ENCODE peak calls at places on chromosome 22, in ten cellular contexts. K is IMR-90; O is GM23338; R is GM12865; Z is SK-N-DZ; J is HEK293T; H is nephron progenitor cell; D is activated CD4-positive, alpha-beta T cell treated with anti-CD3 and anti-CD28 coated beads, Interleukin-2, amount 10 ng/mL, durations not matched to agents 7 days and 5 days; Q is stimulated activated CD8-positive, alpha-beta memory T cell treated with anti-CD3 and anti-CD28 coated beads, Interleukin-4, amount 100 ng/mL, for 48 hours; N is kidney. E is an unnamed sample.

GRCh38 chr22:17903564-17904295 is 120.6 kb downstream of the MICAL3 start:
- DNase-seq in K (no peak), J (no peak), D (no peak), O (peak), Q (no peak), R (no peak), H (no peak), N (no peak), Z (no peak), E (peak)

GRCh38 chr22:49291169-49291568 is 536.5 kb downstream of the BRD1 start:
- DNase-seq in N (no peak), O (no peak), J (no peak), K (no peak), R (no peak), Q (no peak), H (no peak), D (no peak), Z (no peak), E (no peak)

GRCh38 chr22:30649430-30650007 is 13.9 kb downstream of the SLC35E4 start:
- DNase-seq in O (no peak), Q (peak), K (peak), H (no peak), R (peak), N (peak), J (no peak), Z (no peak), D (peak), E (no peak)

GRCh38 chr22:19663821-19664325 is 50.4 kb upstream of the SEPTIN5 start:
- DNase-seq in N (peak), R (no peak), O (peak), Q (no peak), J (no peak), K (peak), H (peak), D (no peak), Z (peak), E (peak)

GRCh38 chr22:42280836-42281235 is 10.4 kb upstream of the TCF20 start:
- DNase-seq in R (no peak), Z (no peak), Q (no peak), K (no peak), D (no peak), O (no peak), J (no peak), H (no peak), N (peak), E (no peak)

GRCh38 chr22:33438273-33438672 is 380.1 kb upstream of the SYN3 start:
- DNase-seq in J (no peak), Q (no peak), H (no peak), K (peak), N (no peak), D (no peak), O (no peak), R (peak), Z (no peak), E (no peak)

GRCh38 chr22:38164578-38164953 is 17.1 kb downstream of the PLA2G6 start:
- DNase-seq in D (no peak), N (peak), J (no peak), K (no peak), H (no peak), Z (no peak), R (no peak), Q (no peak), O (no peak), E (no peak)

GRCh38 chr22:26564181-26564580 is 25.8 kb downstream of the TPST2 start:
- DNase-seq in O (no peak), D (no peak), H (no peak), N (peak), K (no peak), Q (no peak), R (no peak), J (no peak), Z (no peak), E (no peak)

GRCh38 chr22:48895341-48895740 is 932.3 kb downstream of the BRD1 start:
- DNase-seq in Q (peak), D (no peak), K (no peak), Z (no peak), O (peak), H (no peak), R (no peak), J (no peak), N (no peak), E (no peak)

GRCh38 chr22:32024791-32025190 is 18.3 kb upstream of the SLC5A1 start:
- DNase-seq in D (no peak), J (no peak), R (no peak), O (no peak), H (no peak), Z (no peak), N (no peak), Q (no peak), K (peak), E (no peak)

GRCh38 chr22:49106136-49106930 is 721.3 kb downstream of the BRD1 start:
- DNase-seq in J (no peak), O (no peak), Q (no peak), H (peak), D (no peak), R (no peak), K (no peak), N (peak), Z (peak), E (peak)

GRCh38 chr22:37185646-37186227 is 2.3 kb downstream of the C1QTNF6 start:
- DNase-seq in R (no peak), J (no peak), D (no peak), Q (no peak), N (peak), H (no peak), K (no peak), Z (no peak), O (no peak), E (no peak)

GRCh38 chr22:38016182-38017078 is 32.1 kb upstream of the SOX10 start:
- DNase-seq in N (no peak), D (no peak), Z (no peak), R (no peak), J (no peak), H (no peak), K (peak), O (peak), Q (no peak), E (peak)